ENCODE peak calls at places on chromosomes 1 and 21, in eight cellular contexts. One of them, this sample, is unnamed. For H3K27me3, the result is how much of the 10 kb centered on the place peaks cover.

GRCh38 chr1:47934243-47934805 is 62.9 kb downstream of the TRABD2B start:
- DNase-seq in aorta: peak
- DNase-seq in H1: no peak
- DNase-seq in GM23338: peak
- DNase-seq in right cardiac atrium: peak
- DNase-seq in dorsolateral prefrontal cortex: no peak
- DNase-seq in heart right ventricle: peak
- DNase-seq in H9: peak
- DNase-seq in this sample: no peak

GRCh38 chr1:232922475-232922874 is 27.9 kb upstream of the NTPCR start:
- DNase-seq in H9: no peak
- DNase-seq in aorta: no peak
- DNase-seq in heart right ventricle: no peak
- DNase-seq in GM23338: no peak
- DNase-seq in dorsolateral prefrontal cortex: no peak
- DNase-seq in H1: no peak
- DNase-seq in right cardiac atrium: no peak
- DNase-seq in this sample: no peak

GRCh38 chr1:65958561-65959350 is 166.1 kb downstream of the PDE4B start:
- DNase-seq in H9: no peak
- DNase-seq in GM23338: peak
- DNase-seq in H1: no peak
- DNase-seq in aorta: no peak
- DNase-seq in dorsolateral prefrontal cortex: no peak
- DNase-seq in heart right ventricle: no peak
- DNase-seq in right cardiac atrium: peak
- DNase-seq in this sample: peak

GRCh38 chr1:58412071-58412580 is 134.4 kb downstream of the OMA1 start:
- DNase-seq in aorta: no peak
- DNase-seq in H1: no peak
- DNase-seq in dorsolateral prefrontal cortex: no peak
- DNase-seq in heart right ventricle: no peak
- DNase-seq in GM23338: no peak
- DNase-seq in right cardiac atrium: no peak
- DNase-seq in H9: no peak
- DNase-seq in this sample: no peak

GRCh38 chr1:147585640-147586383 is 44.5 kb downstream of the BCL9 start:
- DNase-seq in right cardiac atrium: no peak
- DNase-seq in GM23338: no peak
- DNase-seq in heart right ventricle: no peak
- DNase-seq in H9: no peak
- DNase-seq in dorsolateral prefrontal cortex: no peak
- DNase-seq in aorta: no peak
- DNase-seq in H1: no peak
- DNase-seq in this sample: no peak

GRCh38 chr1:179083031-179083345 is 1.1 kb downstream of the TOR3A start:
- DNase-seq in right cardiac atrium: no peak
- DNase-seq in GM23338: no peak
- DNase-seq in H9: no peak
- DNase-seq in H1: no peak
- DNase-seq in dorsolateral prefrontal cortex: no peak
- DNase-seq in heart right ventricle: no peak
- DNase-seq in aorta: no peak
- DNase-seq in this sample: no peak

GRCh38 chr1:168709407-168709891 is 19.6 kb downstream of the DPT start:
- DNase-seq in aorta: no peak
- DNase-seq in H9: no peak
- DNase-seq in heart right ventricle: no peak
- DNase-seq in H1: no peak
- DNase-seq in GM23338: no peak
- DNase-seq in dorsolateral prefrontal cortex: no peak
- DNase-seq in right cardiac atrium: no peak
- DNase-seq in this sample: no peak

GRCh38 chr21:44670642-44671432 is 4.1 kb upstream of the KRTAP12-2 start:
- DNase-seq in dorsolateral prefrontal cortex: no peak
- DNase-seq in H9: no peak
- DNase-seq in H1: no peak
- DNase-seq in right cardiac atrium: no peak
- DNase-seq in GM23338: no peak
- DNase-seq in aorta: no peak
- DNase-seq in heart right ventricle: no peak
- DNase-seq in this sample: no peak

GRCh38 chr21:35171385-35171784 is 122.3 kb upstream of the RUNX1 start:
- DNase-seq in heart right ventricle: no peak
- DNase-seq in aorta: no peak
- DNase-seq in H1: no peak
- DNase-seq in dorsolateral prefrontal cortex: no peak
- DNase-seq in H9: no peak
- DNase-seq in GM23338: no peak
- DNase-seq in right cardiac atrium: no peak
- DNase-seq in this sample: no peak

GRCh38 chr1:248787430-248787829 is 31.9 kb upstream of the LYPD8 start:
- DNase-seq in heart right ventricle: no peak
- DNase-seq in H9: no peak
- DNase-seq in right cardiac atrium: no peak
- DNase-seq in dorsolateral prefrontal cortex: no peak
- DNase-seq in GM23338: no peak
- DNase-seq in aorta: no peak
- DNase-seq in H1: no peak
- DNase-seq in this sample: no peak

GRCh38 chr1:7648761-7649384 is 122.2 kb upstream of the VAMP3 start:
- DNase-seq in heart right ventricle: peak
- DNase-seq in dorsolateral prefrontal cortex: no peak
- DNase-seq in H9: no peak
- DNase-seq in right cardiac atrium: peak
- DNase-seq in aorta: no peak
- DNase-seq in GM23338: no peak
- DNase-seq in H1: no peak
- DNase-seq in this sample: no peak

GRCh38 chr1:168121314-168122029 is 15.3 kb downstream of the GPR161 start:
- DNase-seq in heart right ventricle: peak
- DNase-seq in dorsolateral prefrontal cortex: no peak
- DNase-seq in GM23338: no peak
- DNase-seq in right cardiac atrium: peak
- DNase-seq in aorta: peak
- DNase-seq in H9: no peak
- DNase-seq in H1: no peak
- DNase-seq in this sample: no peak

GRCh38 chr1:64967381-64967780 is 1.0 kb upstream of the JAK1 start:
- DNase-seq in GM23338: no peak
- DNase-seq in right cardiac atrium: no peak
- DNase-seq in dorsolateral prefrontal cortex: no peak
- DNase-seq in H1: no peak
- DNase-seq in heart right ventricle: no peak
- DNase-seq in H9: no peak
- DNase-seq in aorta: no peak
- DNase-seq in this sample: no peak

GRCh38 chr1:21254335-21254951 is 35.8 kb downstream of the ECE1 start:
- DNase-seq in H1: no peak
- DNase-seq in dorsolateral prefrontal cortex: no peak
- DNase-seq in heart right ventricle: peak
- DNase-seq in right cardiac atrium: peak
- DNase-seq in GM23338: no peak
- DNase-seq in H9: no peak
- DNase-seq in aorta: peak
- DNase-seq in this sample: no peak

GRCh38 chr1:149962736-149963135 is 26.1 kb upstream of the MTMR11 start:
- DNase-seq in heart right ventricle: no peak
- DNase-seq in right cardiac atrium: no peak
- DNase-seq in aorta: no peak
- DNase-seq in H1: no peak
- DNase-seq in GM23338: no peak
- DNase-seq in H9: no peak
- DNase-seq in dorsolateral prefrontal cortex: no peak
- DNase-seq in this sample: no peak

GRCh38 chr1:197327776-197328364 is 59.8 kb downstream of the CRB1 start:
- DNase-seq in heart right ventricle: no peak
- DNase-seq in aorta: no peak
- DNase-seq in H9: no peak
- DNase-seq in right cardiac atrium: no peak
- DNase-seq in GM23338: peak
- DNase-seq in dorsolateral prefrontal cortex: no peak
- DNase-seq in H1: no peak
- DNase-seq in this sample: no peak

GRCh38 chr1:212669102-212669501 is 30.5 kb downstream of the BATF3 start:
- DNase-seq in dorsolateral prefrontal cortex: no peak
- DNase-seq in H1: no peak
- DNase-seq in aorta: no peak
- DNase-seq in heart right ventricle: no peak
- DNase-seq in H9: peak
- DNase-seq in right cardiac atrium: no peak
- DNase-seq in GM23338: peak
- DNase-seq in this sample: no peak

GRCh38 chr1:223208164-223209075 is 65.4 kb upstream of the TLR5 start:
- DNase-seq in aorta: no peak
- DNase-seq in right cardiac atrium: no peak
- DNase-seq in H1: no peak
- DNase-seq in GM23338: no peak
- DNase-seq in dorsolateral prefrontal cortex: no peak
- DNase-seq in H9: no peak
- DNase-seq in heart right ventricle: no peak
- DNase-seq in this sample: no peak

GRCh38 chr1:31765041-31765467 is 914 bp upstream of the ADGRB2 start:
- DNase-seq in dorsolateral prefrontal cortex: no peak
- DNase-seq in GM23338: peak
- DNase-seq in H9: no peak
- DNase-seq in H1: no peak
- DNase-seq in right cardiac atrium: no peak
- DNase-seq in heart right ventricle: no peak
- DNase-seq in aorta: no peak
- DNase-seq in this sample: no peak

DNA sequence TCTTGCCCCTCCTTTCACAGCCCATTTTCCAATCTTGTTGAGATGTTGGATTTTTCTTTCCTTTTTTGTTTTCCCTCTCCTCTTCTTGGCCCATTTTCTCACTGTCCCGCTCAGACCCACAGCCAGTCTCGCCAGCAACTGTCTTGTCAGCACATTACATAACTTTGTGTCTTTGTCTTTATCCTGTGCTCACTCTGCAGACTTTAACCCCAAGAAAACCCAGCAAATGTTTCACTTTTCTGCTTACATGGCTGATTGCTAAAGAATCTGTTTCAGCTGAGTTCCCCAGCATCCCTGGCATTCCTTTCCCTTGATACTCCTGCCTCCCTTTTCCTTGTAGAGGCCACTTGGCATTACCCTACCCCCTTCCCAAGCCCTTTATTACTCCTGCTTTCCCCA is 74.6 kb downstream of the ZNF648 start:
- DNase-seq in H9: no peak
- DNase-seq in dorsolateral prefrontal cortex: no peak
- DNase-seq in heart right ventricle: no peak
- DNase-seq in GM23338: no peak
- DNase-seq in H1: no peak
- DNase-seq in aorta: no peak
- DNase-seq in right cardiac atrium: no peak
- DNase-seq in this sample: no peak
- H3K27ac ChIP-seq in H9: no peak
- H3K27ac ChIP-seq in dorsolateral prefrontal cortex: peak
- H3K27ac ChIP-seq in heart right ventricle: no peak
- H3K27ac ChIP-seq in GM23338: no peak
- H3K27ac ChIP-seq in H1: no peak
- H3K27ac ChIP-seq in aorta: no peak
- H3K27ac ChIP-seq in right cardiac atrium: no peak
- H3K27ac ChIP-seq in this sample: no peak

DNA sequence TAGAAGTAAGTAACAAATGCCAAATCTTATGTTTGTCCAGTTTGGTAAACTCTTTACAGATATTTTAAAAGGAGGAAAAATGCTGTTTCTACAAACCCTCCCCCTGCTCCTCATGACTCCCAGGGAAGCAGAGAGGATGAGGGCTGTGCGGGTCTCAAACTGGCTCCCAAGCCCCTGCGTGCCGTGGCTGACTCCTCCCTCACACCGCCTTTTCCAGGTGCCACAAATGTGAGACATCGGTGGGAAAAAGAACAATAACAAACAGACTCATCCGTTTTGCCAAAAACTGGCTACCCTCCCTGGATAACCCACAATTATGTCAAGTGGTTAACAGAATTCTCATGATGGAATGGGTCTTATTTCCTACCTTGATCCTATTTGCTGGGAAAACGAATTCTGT is 594.6 kb downstream of the PTPRU start:
- DNase-seq in dorsolateral prefrontal cortex: no peak
- DNase-seq in heart right ventricle: no peak
- DNase-seq in H9: no peak
- DNase-seq in GM23338: no peak
- DNase-seq in right cardiac atrium: no peak
- DNase-seq in H1: no peak
- DNase-seq in aorta: no peak
- DNase-seq in this sample: no peak
- H3K27me3 ChIP-seq in dorsolateral prefrontal cortex: under half
- H3K27me3 ChIP-seq in heart right ventricle: under half
- H3K27me3 ChIP-seq in H9: under half
- H3K27me3 ChIP-seq in GM23338: under half
- H3K27me3 ChIP-seq in right cardiac atrium: under half
- H3K27me3 ChIP-seq in H1: under half
- H3K27me3 ChIP-seq in aorta: under half
- H3K27me3 ChIP-seq in this sample: under half

DNA sequence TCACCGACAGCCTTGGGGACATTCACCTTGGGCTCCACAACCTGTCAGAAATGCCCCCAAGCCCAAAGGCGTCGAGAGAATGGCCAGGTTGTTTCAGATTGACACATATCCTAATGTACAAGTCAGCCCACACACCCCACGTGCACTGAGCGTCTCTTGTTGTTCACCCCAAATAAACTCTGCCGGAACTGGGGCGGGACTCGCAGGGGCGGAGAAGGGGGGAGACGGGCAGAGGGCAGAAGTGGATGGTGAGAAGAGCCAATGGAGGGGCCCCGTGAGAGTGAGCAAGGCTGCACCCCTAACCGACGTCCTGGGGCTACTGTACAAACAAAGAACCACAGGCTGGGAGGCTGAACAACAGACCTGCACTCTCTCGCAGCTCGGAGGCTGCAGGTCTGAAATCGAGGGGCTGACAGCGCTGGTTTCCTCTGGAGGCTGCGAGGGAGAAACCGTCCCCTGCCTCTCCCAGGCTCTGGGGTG is 8.5 kb upstream of the UMODL1 start:
- DNase-seq in heart right ventricle: no peak
- DNase-seq in aorta: peak
- DNase-seq in dorsolateral prefrontal cortex: no peak
- DNase-seq in right cardiac atrium: peak
- DNase-seq in H1: no peak
- DNase-seq in GM23338: no peak
- DNase-seq in H9: no peak
- DNase-seq in this sample: no peak
- H3K27ac ChIP-seq in heart right ventricle: no peak
- H3K27ac ChIP-seq in aorta: no peak
- H3K27ac ChIP-seq in dorsolateral prefrontal cortex: no peak
- H3K27ac ChIP-seq in right cardiac atrium: no peak
- H3K27ac ChIP-seq in H1: no peak
- H3K27ac ChIP-seq in GM23338: no peak
- H3K27ac ChIP-seq in H9: no peak
- H3K27ac ChIP-seq in this sample: no peak

GRCh38 chr1:95496307-95496706 is 262.3 kb downstream of the RWDD3 start:
- DNase-seq in aorta: no peak
- DNase-seq in H1: no peak
- DNase-seq in H9: no peak
- DNase-seq in dorsolateral prefrontal cortex: no peak
- DNase-seq in heart right ventricle: no peak
- DNase-seq in GM23338: no peak
- DNase-seq in right cardiac atrium: no peak
- DNase-seq in this sample: no peak
- H3K27me3 ChIP-seq in aorta: under half
- H3K27me3 ChIP-seq in H1: under half
- H3K27me3 ChIP-seq in H9: under half
- H3K27me3 ChIP-seq in dorsolateral prefrontal cortex: under half
- H3K27me3 ChIP-seq in heart right ventricle: under half
- H3K27me3 ChIP-seq in GM23338: under half
- H3K27me3 ChIP-seq in right cardiac atrium: under half
- H3K27me3 ChIP-seq in this sample: under half